ENCODE peak calls at places on chromosome 2, in six cellular contexts. One of them, this sample, is unnamed.

GRCh38 chr2:230097841-230098240 is 29.1 kb upstream of the SLC16A14 start:
- DNase-seq in GM19239: no peak
- DNase-seq in HEK293T: no peak
- DNase-seq in upper lobe of right lung: no peak
- DNase-seq in fibroblast of the conjunctiva: no peak
- DNase-seq in HCEC 1CT: peak
- DNase-seq in this sample: no peak

GRCh38 chr2:83686863-83687262 is 772.2 kb downstream of the SUCLG1 start:
- DNase-seq in fibroblast of the conjunctiva: no peak
- DNase-seq in upper lobe of right lung: no peak
- DNase-seq in HCEC 1CT: no peak
- DNase-seq in GM19239: no peak
- DNase-seq in HEK293T: no peak
- DNase-seq in this sample: no peak

GRCh38 chr2:127226520-127227263 is 6.6 kb upstream of the CYP27C1 start:
- DNase-seq in fibroblast of the conjunctiva: peak
- DNase-seq in HEK293T: no peak
- DNase-seq in GM19239: no peak
- DNase-seq in HCEC 1CT: peak
- DNase-seq in upper lobe of right lung: peak
- DNase-seq in this sample: no peak

GRCh38 chr2:23381084-23381483 is 3.9 kb upstream of the KLHL29 start:
- DNase-seq in upper lobe of right lung: peak
- DNase-seq in HCEC 1CT: peak
- DNase-seq in GM19239: no peak
- DNase-seq in fibroblast of the conjunctiva: peak
- DNase-seq in HEK293T: no peak
- DNase-seq in this sample: no peak

GRCh38 chr2:161681043-161681442 is 56.8 kb downstream of the SLC4A10 start:
- DNase-seq in HCEC 1CT: peak
- DNase-seq in upper lobe of right lung: no peak
- DNase-seq in fibroblast of the conjunctiva: peak
- DNase-seq in HEK293T: no peak
- DNase-seq in GM19239: no peak
- DNase-seq in this sample: no peak

GRCh38 chr2:74549685-74549971 is 4.1 kb downstream of the LOXL3 start:
- DNase-seq in fibroblast of the conjunctiva: no peak
- DNase-seq in HEK293T: peak
- DNase-seq in GM19239: no peak
- DNase-seq in HCEC 1CT: no peak
- DNase-seq in upper lobe of right lung: no peak
- DNase-seq in this sample: no peak

GRCh38 chr2:188785515-188785914 is 188.7 kb upstream of the COL3A1 start:
- DNase-seq in HEK293T: no peak
- DNase-seq in upper lobe of right lung: no peak
- DNase-seq in HCEC 1CT: peak
- DNase-seq in fibroblast of the conjunctiva: no peak
- DNase-seq in GM19239: no peak
- DNase-seq in this sample: no peak

GRCh38 chr2:61928816-61929471 is 23.5 kb downstream of the COMMD1 start:
- DNase-seq in upper lobe of right lung: no peak
- DNase-seq in HEK293T: no peak
- DNase-seq in GM19239: no peak
- DNase-seq in fibroblast of the conjunctiva: no peak
- DNase-seq in HCEC 1CT: peak
- DNase-seq in this sample: no peak